ENCODE peak calls at places on chromosomes 1 and 21, in ten cellular contexts. J is tibial nerve; K is heart right ventricle; F is right cardiac atrium; G is aorta; E is tibial artery; S is CD8-positive, alpha-beta T cell; O is breast epithelium; V is psoas muscle; Y is cardiac muscle cell. I is an unnamed sample. For H3K4me1 and H3K27me3, the result is how much of the 10 kb centered on the place peaks cover.

GRCh38 chr1:91736999-91737615 is 148.8 kb downstream of the TGFBR3 start:
- DNase-seq in J (no peak), K (no peak), F (no peak), G (no peak), E (no peak), S (no peak), O (peak), V (no peak), Y (peak), I (no peak)

GRCh38 chr1:210250998-210251679 is 18.5 kb downstream of the SERTAD4 start:
- DNase-seq in J (no peak), K (peak), F (peak), G (peak), E (peak), S (no peak), O (no peak), V (peak), Y (peak), I (peak)

GRCh38 chr21:32096411-32096810 is 182.4 kb downstream of the MIS18A start:
- DNase-seq in J (no peak), K (no peak), F (peak), G (no peak), E (no peak), S (no peak), O (no peak), V (no peak), Y (peak), I (no peak)

GRCh38 chr1:7230121-7230895 is 445.1 kb downstream of the CAMTA1 start:
- DNase-seq in J (no peak), K (no peak), F (no peak), G (no peak), E (no peak), S (no peak), O (no peak), V (no peak), Y (no peak), I (no peak)

GRCh38 chr1:81662913-81663526 is 137.7 kb upstream of the ADGRL2 start:
- DNase-seq in J (no peak), K (no peak), F (no peak), G (no peak), E (no peak), S (no peak), O (no peak), V (no peak), Y (no peak), I (no peak)

GRCh38 chr1:53478186-53478585 is 19.0 kb downstream of the DMRTB1 start:
- DNase-seq in J (no peak), K (no peak), F (no peak), G (no peak), E (no peak), S (no peak), O (peak), V (no peak), Y (no peak), I (no peak)

GRCh38 chr1:82486969-82487368 is 686.2 kb downstream of the ADGRL2 start:
- DNase-seq in J (no peak), K (no peak), F (no peak), G (no peak), E (no peak), S (no peak), O (no peak), V (no peak), Y (no peak), I (no peak)

GRCh38 chr1:227756172-227756959 is 21.1 kb downstream of the SNAP47 start:
- DNase-seq in J (no peak), K (no peak), F (peak), G (no peak), E (no peak), S (no peak), O (no peak), V (no peak), Y (no peak), I (no peak)

GRCh38 chr1:26538480-26539412 is 9.2 kb downstream of the RPS6KA1 start:
- DNase-seq in J (no peak), K (peak), F (no peak), G (no peak), E (no peak), S (no peak), O (no peak), V (no peak), Y (peak), I (no peak)

GRCh38 chr1:11045428-11046269 is 1.4 kb downstream of the MASP2 start:
- DNase-seq in J (no peak), K (no peak), F (no peak), G (peak), E (no peak), S (no peak), O (no peak), V (no peak), Y (peak), I (no peak)

GRCh38 chr1:184866991-184867788 is 107.1 kb downstream of the NIBAN1 start:
- DNase-seq in J (no peak), K (no peak), F (no peak), G (no peak), E (no peak), S (peak), O (no peak), V (no peak), Y (no peak), I (no peak)

GRCh38 chr1:181088079-181089016 is at the start of gene IER5:
- DNase-seq in J (peak), K (peak), F (peak), G (peak), E (peak), S (peak), O (peak), V (peak), Y (peak), I (peak)

GRCh38 chr1:64111787-64112186 is 91.6 kb upstream of the UBE2U start:
- DNase-seq in J (no peak), K (no peak), F (no peak), G (no peak), E (no peak), S (no peak), O (no peak), V (no peak), Y (no peak), I (no peak)

GRCh38 chr1:226702957-226703831 is 35.9 kb downstream of the ITPKB start:
- DNase-seq in J (peak), K (peak), F (peak), G (peak), E (peak), S (peak), O (peak), V (peak), Y (peak), I (peak)

GRCh38 chr1:114002492-114003290 is 23.4 kb downstream of the OLFML3 start:
- DNase-seq in J (no peak), K (no peak), F (peak), G (no peak), E (no peak), S (no peak), O (no peak), V (no peak), Y (no peak), I (no peak)

GRCh38 chr1:199218065-199218464 is 579.2 kb downstream of the PTPRC start:
- DNase-seq in J (no peak), K (no peak), F (peak), G (no peak), E (no peak), S (no peak), O (no peak), V (no peak), Y (no peak), I (no peak)

GRCh38 chr1:219143735-219144134 is 29.9 kb upstream of the LYPLAL1 start:
- DNase-seq in J (no peak), K (no peak), F (no peak), G (no peak), E (no peak), S (no peak), O (no peak), V (no peak), Y (no peak), I (no peak)

GRCh38 chr1:81414417-81415087 is 386.2 kb upstream of the ADGRL2 start:
- DNase-seq in J (peak), K (peak), F (peak), G (peak), E (peak), S (no peak), O (no peak), V (peak), Y (peak), I (peak)

GRCh38 chr1:155002479-155003226 is at the start of gene ZBTB7B:
- DNase-seq in J (no peak), K (no peak), F (peak), G (peak), E (peak), S (no peak), O (no peak), V (peak), Y (peak), I (peak)

GRCh38 chr21:36825683-36826082 is 126.8 kb downstream of the SIM2 start:
- DNase-seq in J (no peak), K (no peak), F (no peak), G (no peak), E (no peak), S (no peak), O (no peak), V (no peak), Y (no peak), I (no peak)

GRCh38 chr1:13983393-13983792 is 283.4 kb downstream of the PRDM2 start:
- DNase-seq in J (no peak), K (no peak), F (no peak), G (no peak), E (no peak), S (no peak), O (no peak), V (no peak), Y (no peak), I (no peak)

GRCh38 chr1:201790261-201790660 is 38.7 kb upstream of the IPO9 start:
- DNase-seq in J (no peak), K (no peak), F (no peak), G (no peak), E (peak), S (no peak), O (no peak), V (no peak), Y (no peak), I (no peak)

GRCh38 chr1:89911186-89911976 is 83.5 kb upstream of the ZNF326 start:
- DNase-seq in J (no peak), K (no peak), F (no peak), G (no peak), E (no peak), S (no peak), O (no peak), V (no peak), Y (peak), I (no peak)

GRCh38 chr21:42403611-42404231 is at the start of gene UBASH3A:
- DNase-seq in J (no peak), K (no peak), F (no peak), G (peak), E (no peak), S (peak), O (no peak), V (no peak), Y (no peak), I (no peak)

GRCh38 chr1:85692730-85693314 is 15.4 kb downstream of the ZNHIT6 start:
- DNase-seq in J (no peak), K (no peak), F (no peak), G (no peak), E (no peak), S (no peak), O (no peak), V (no peak), Y (peak), I (no peak)

GRCh38 chr1:100896481-100896982 is 642 bp downstream of the SLC30A7 start:
- DNase-seq in J (no peak), K (peak), F (no peak), G (no peak), E (peak), S (peak), O (no peak), V (no peak), Y (peak), I (peak)

GRCh38 chr1:47708658-47709301 is 270.9 kb downstream of the FOXD2 start:
- DNase-seq in J (no peak), K (no peak), F (no peak), G (no peak), E (no peak), S (no peak), O (no peak), V (no peak), Y (peak), I (no peak)

GRCh38 chr1:25973610-25974355 is 24.1 kb downstream of the PAFAH2 start:
- DNase-seq in J (no peak), K (no peak), F (no peak), G (no peak), E (no peak), S (no peak), O (no peak), V (no peak), Y (no peak), I (no peak)

GRCh38 chr1:204080163-204080903 is 7.4 kb downstream of the SOX13 start:
- DNase-seq in J (peak), K (peak), F (peak), G (peak), E (peak), S (no peak), O (peak), V (peak), Y (peak), I (peak)

GRCh38 chr1:100152271-100152670 is 19.3 kb downstream of the TRMT13 start:
- DNase-seq in J (no peak), K (no peak), F (no peak), G (no peak), E (no peak), S (no peak), O (no peak), V (no peak), Y (no peak), I (no peak)

GRCh38 chr1:226708342-226708780 is 30.7 kb downstream of the ITPKB start:
- DNase-seq in J (no peak), K (no peak), F (no peak), G (no peak), E (peak), S (no peak), O (no peak), V (no peak), Y (no peak), I (no peak)

GRCh38 chr1:240575976-240576666 is 35.8 kb downstream of the GREM2 start:
- DNase-seq in J (no peak), K (no peak), F (no peak), G (no peak), E (peak), S (no peak), O (no peak), V (no peak), Y (no peak), I (no peak)

GRCh38 chr1:172746091-172746949 is 87.4 kb downstream of the FASLG start:
- DNase-seq in J (no peak), K (no peak), F (no peak), G (no peak), E (no peak), S (no peak), O (no peak), V (no peak), Y (no peak), I (no peak)

GRCh38 chr1:54165146-54165545 is 12.3 kb upstream of the CDCP2 start:
- DNase-seq in J (no peak), K (no peak), F (no peak), G (no peak), E (no peak), S (no peak), O (no peak), V (no peak), Y (no peak), I (no peak)

GRCh38 chr1:219790834-219791615 is 137.3 kb downstream of the SLC30A10 start:
- DNase-seq in J (no peak), K (no peak), F (no peak), G (no peak), E (no peak), S (no peak), O (no peak), V (no peak), Y (peak), I (no peak)

DNA sequence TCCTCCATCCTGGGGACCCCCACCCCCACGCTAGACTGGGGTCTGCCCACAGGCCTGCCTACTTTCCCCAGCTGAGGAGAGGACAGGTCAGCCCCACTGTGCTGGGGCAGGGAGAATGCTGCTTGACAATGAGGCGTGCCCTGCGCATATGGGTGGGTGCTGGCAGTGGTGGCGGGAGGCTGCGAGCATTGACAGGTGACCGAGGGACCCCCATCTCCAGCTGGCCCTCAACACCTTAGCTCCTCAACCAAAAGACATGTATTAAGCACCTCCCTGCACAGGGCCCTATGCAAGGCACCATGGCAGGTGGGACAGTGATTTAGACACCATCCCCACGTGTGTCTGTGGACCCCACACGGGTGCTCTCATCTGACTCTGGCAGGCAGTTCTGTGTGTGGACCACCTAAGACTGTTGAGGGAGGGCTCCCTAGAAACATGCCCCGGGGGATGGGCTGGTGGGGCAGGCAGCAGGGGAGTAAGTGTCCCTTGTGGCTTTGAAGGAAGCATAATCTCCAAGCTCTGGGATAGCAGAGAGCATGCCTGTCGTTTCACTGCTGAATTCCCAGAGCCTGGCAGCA is 18.4 kb upstream of the ALX3 start:
- DNase-seq in J (no peak), K (no peak), F (no peak), G (no peak), E (no peak), S (no peak), O (no peak), V (no peak), Y (no peak), I (no peak)
- H3K4me1 ChIP-seq in J (under half), K (under half), F (under half), G (under half), E (under half), S (under half), O (under half), V (under half), Y (under half), I (under half)

GRCh38 chr1:223747838-223748335 is 35.5 kb downstream of the CAPN2 start:
- DNase-seq in J (no peak), K (no peak), F (peak), G (no peak), E (no peak), S (no peak), O (no peak), V (peak), Y (no peak), I (peak)
- H3K4me3 ChIP-seq in J (no peak), K (no peak), F (no peak), G (no peak), E (no peak), S (no peak), O (no peak), V (no peak), Y (no peak), I (no peak)

GRCh38 chr1:110647254-110647891 is 27.4 kb downstream of the KCNA3 start:
- DNase-seq in J (no peak), K (no peak), F (no peak), G (no peak), E (no peak), S (no peak), O (no peak), V (no peak), Y (no peak), I (no peak)

GRCh38 chr1:110648405-110648804 is 26.3 kb downstream of the KCNA3 start:
- DNase-seq in J (no peak), K (no peak), F (no peak), G (no peak), E (no peak), S (no peak), O (no peak), V (no peak), Y (no peak), I (no peak)

GRCh38 chr1:110643886-110644285 is 30.9 kb downstream of the KCNA3 start:
- DNase-seq in J (no peak), K (no peak), F (no peak), G (no peak), E (no peak), S (no peak), O (no peak), V (no peak), Y (no peak), I (no peak)

GRCh38 chr1:110645172-110645571 is 29.6 kb downstream of the KCNA3 start:
- DNase-seq in J (no peak), K (no peak), F (no peak), G (no peak), E (no peak), S (no peak), O (no peak), V (no peak), Y (no peak), I (no peak)

GRCh38 chr1:110645962-110646735 is 28.6 kb downstream of the KCNA3 start:
- DNase-seq in J (no peak), K (no peak), F (no peak), G (no peak), E (no peak), S (no peak), O (no peak), V (no peak), Y (no peak), I (no peak)
- H3K27me3 ChIP-seq in J (under half), K (under half), F (under half), G (under half), E (under half), S (under half), O (under half), V (under half), Y (under half), I (under half)

GRCh38 chr1:18941221-18942141 is 15.0 kb downstream of the IFFO2 start:
- DNase-seq in J (no peak), K (peak), F (peak), G (no peak), E (no peak), S (no peak), O (no peak), V (peak), Y (no peak), I (no peak)
- H3K4me1 ChIP-seq in J (under half), K (half or more), F (under half), G (under half), E (under half), S (half or more), O (under half), V (under half), Y (under half), I (under half)

DNA sequence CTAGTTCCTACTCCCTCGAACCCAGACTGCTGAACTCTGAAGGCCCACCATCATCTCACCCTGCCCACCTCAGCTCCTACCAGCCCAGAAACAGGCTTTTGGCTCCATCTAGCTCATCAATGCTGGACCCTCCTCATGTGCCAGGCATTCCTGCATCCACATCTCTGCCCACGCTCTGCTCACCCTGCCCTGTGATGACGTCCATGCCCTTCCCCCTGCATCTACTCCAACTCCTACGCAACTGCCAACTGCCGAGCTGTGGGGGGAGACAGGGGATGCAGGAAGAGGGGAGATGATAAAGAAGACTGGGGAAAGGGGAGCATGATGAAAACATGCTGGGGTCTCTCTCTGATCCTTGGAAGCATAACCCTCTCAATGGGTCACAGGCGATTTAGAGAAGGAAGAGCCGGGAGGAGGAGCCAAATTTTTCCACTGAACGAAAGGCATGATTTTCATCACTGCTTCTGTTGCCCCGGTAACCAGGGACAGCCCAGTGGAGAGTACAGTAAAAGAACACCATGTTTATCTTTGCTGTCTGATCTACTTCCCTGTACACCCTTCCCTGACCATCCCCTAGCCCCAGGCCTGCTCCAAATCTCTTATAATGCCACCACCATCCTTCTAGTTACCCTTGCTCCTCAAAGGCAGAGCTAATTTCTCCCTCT is 44.3 kb downstream of the CD34 start:
- DNase-seq in J (peak), K (peak), F (no peak), G (peak), E (peak), S (no peak), O (peak), V (peak), Y (no peak), I (no peak)
- H3K4me3 ChIP-seq in J (peak), K (no peak), F (no peak), G (no peak), E (peak), S (peak), O (peak), V (peak), Y (no peak), I (no peak)

DNA sequence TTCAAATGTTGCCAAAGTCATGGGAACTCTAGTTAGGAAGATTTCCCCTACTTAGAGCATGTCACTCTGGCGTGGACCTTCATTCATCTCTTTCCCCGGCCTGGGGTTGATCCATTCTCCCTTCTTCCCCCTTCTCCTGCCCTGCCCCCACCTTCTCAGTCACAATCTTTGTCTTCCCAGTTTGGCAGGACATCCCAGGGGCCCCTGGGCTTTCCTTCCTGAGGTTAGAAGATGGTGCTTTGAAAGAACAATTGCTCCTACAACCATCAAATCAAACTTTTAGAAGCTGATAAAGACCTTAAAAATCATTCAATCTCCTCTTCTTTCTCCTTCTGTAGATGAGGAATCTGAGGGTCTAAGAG is 177.4 kb downstream of the CLIC6 start:
- DNase-seq in J (no peak), K (no peak), F (no peak), G (no peak), E (no peak), S (no peak), O (no peak), V (no peak), Y (no peak), I (no peak)
- H3K27me3 ChIP-seq in J (under half), K (under half), F (under half), G (under half), E (under half), S (under half), O (under half), V (under half), Y (under half), I (under half)